ENCODE peak calls at places on chromosomes 12 and 14, in four cellular contexts. D is K562, P is HepG2, B is H1. Q is an unnamed sample.

GRCh38 chr14:100749967-100750597 is 23.4 kb downstream of the DLK1 start:
- DNase-seq in D (no peak), P (peak; percentile 88), B (no peak), Q (no peak)

GRCh38 chr12:95740751-95741150 is 49.8 kb downstream of the NTN4 start:
- DNase-seq in D (no peak), P (no peak), B (no peak), Q (no peak)

GRCh38 chr14:64442300-64442988 is 22.9 kb upstream of the AKAP5 start:
- DNase-seq in D (no peak), P (no peak), B (no peak), Q (no peak)

GRCh38 chr14:58815046-58815701 is 177.4 kb downstream of the DACT1 start:
- DNase-seq in D (no peak), P (no peak), B (no peak), Q (no peak)

GRCh38 chr12:52871291-52871961 is 22.6 kb upstream of the KRT78 start:
- DNase-seq in D (no peak), P (no peak), B (no peak), Q (no peak)

GRCh38 chr12:5546616-5547015 is 114.7 kb downstream of the NTF3 start:
- DNase-seq in D (no peak), P (no peak), B (no peak), Q (no peak)

GRCh38 chr14:91038439-91038838 is 22.0 kb downstream of the RPS6KA5 start:
- DNase-seq in D (no peak), P (no peak), B (no peak), Q (no peak)

GRCh38 chr12:117919479-117919878 is 49.3 kb downstream of the KSR2 start:
- DNase-seq in D (no peak), P (no peak), B (no peak), Q (no peak)

GRCh38 chr12:32828552-32828951 is 68.0 kb downstream of the PKP2 start:
- DNase-seq in D (no peak), P (no peak), B (no peak), Q (no peak)

GRCh38 chr14:51498411-51499227 is 153.1 kb upstream of the FRMD6 start:
- DNase-seq in D (no peak), P (no peak), B (no peak), Q (no peak)

GRCh38 chr14:34824826-34825225 is 50.3 kb downstream of the BAZ1A start:
- DNase-seq in D (no peak), P (no peak), B (no peak), Q (no peak)

GRCh38 chr14:64757601-64758000 is 53.4 kb downstream of the PLEKHG3 start:
- DNase-seq in D (no peak), P (no peak), B (no peak), Q (no peak)

GRCh38 chr12:68871899-68872298 is 61.1 kb downstream of the CPM start:
- DNase-seq in D (no peak), P (peak; percentile 23), B (no peak), Q (peak; percentile 19)

GRCh38 chr12:4719821-4720636 is at the start of gene GALNT8:
- DNase-seq in D (no peak), P (no peak), B (peak; percentile 55), Q (no peak)

GRCh38 chr12:104462931-104463339 is 6.2 kb downstream of the CHST11 start:
- DNase-seq in D (no peak), P (no peak), B (no peak), Q (no peak)

DNA sequence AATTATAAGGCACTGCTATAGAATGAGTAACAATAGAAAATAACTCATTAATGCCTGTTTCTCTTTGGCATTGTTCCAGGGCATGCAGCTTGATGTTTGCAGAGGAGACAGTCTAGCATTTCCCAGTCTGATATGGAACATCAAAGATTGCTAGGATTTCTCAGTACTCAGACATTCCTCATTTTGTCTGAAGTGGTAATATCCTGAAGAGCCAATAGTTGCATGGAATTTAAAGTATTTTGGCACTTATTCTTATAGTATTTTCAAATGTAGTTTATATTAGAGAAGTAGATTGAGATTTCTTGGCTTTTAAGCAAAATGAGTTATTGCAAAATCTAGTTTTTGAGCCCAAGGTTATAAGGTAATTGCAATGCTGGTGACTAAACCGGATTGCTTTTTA is 337.4 kb upstream of the E2F7 start:
- DNase-seq in D (no peak), P (no peak), B (no peak), Q (no peak)
- TF ChIP-seq SIN3A in D (no peak), P (no peak), B (no peak), Q (no peak)

GRCh38 chr12:108694812-108695278 is 36.5 kb downstream of the CORO1C start:
- DNase-seq in D (no peak), P (no peak), B (no peak), Q (no peak)

GRCh38 chr12:108696996-108697290 is 34.4 kb downstream of the CORO1C start:
- DNase-seq in D (no peak), P (no peak), B (no peak), Q (no peak)

GRCh38 chr12:108697905-108698304 is 33.4 kb downstream of the CORO1C start:
- DNase-seq in D (no peak), P (no peak), B (no peak), Q (no peak)

GRCh38 chr12:108693781-108694180 is 37.5 kb downstream of the CORO1C start:
- DNase-seq in D (no peak), P (no peak), B (no peak), Q (no peak)

GRCh38 chr12:108696111-108696995 is 35.0 kb downstream of the CORO1C start:
- DNase-seq in D (peak; percentile 62), P (no peak), B (no peak), Q (no peak)
- TF ChIP-seq FOSL1 in D (no peak), P (no peak), B (no peak), Q (no peak)

DNA sequence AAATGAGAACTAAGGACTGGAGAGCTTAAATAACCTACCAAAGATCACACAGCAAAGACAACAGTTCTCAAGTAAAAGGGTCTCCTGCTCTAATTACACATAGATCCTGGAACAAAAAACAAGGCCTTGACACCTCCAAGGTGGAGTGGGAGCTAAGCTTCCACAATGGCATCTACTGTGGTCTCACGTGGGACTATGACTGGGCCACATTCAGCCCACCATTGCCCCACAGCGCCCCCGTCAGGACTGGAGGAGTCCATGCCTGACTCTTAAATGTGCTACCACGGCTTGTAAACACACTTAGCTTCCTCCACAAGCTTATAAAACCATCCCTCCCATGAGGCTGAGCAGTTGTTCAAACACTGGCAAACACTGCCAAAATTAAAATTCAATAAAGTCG is 88.5 kb downstream of the GCH1 start:
- DNase-seq in D (peak; percentile 43), P (no peak), B (peak; percentile 83), Q (no peak)
- TF ChIP-seq SIN3A in D (no peak), P (no peak), B (no peak), Q (no peak)

DNA sequence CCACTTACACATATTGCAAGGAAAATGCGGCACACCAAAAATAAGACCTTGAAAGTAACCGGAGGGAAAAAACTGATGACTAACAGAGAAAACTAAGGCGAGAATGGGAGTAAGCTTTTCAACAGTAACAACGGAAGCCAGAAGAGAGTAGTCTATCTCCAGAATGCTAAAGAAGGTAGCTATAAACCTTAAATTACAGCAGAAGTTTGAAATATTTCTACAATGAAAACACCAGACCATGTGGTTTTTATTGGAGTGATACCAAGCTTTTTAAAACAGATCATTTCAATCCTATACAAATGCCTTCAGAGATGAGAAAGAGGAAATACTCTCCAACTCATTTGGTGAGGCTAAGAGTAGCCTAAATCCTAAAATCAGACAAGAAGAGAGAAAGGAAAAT is 209.5 kb downstream of the ANO6 start:
- DNase-seq in D (no peak), P (no peak), B (no peak), Q (no peak)
- TF ChIP-seq FOSL1 in D (no peak), P (no peak), B (no peak), Q (no peak)

GRCh38 chr14:71246539-71246938 is 339.3 kb downstream of the PCNX1 start:
- DNase-seq in D (no peak), P (no peak), B (no peak), Q (no peak)

GRCh38 chr14:71245659-71246361 is 338.6 kb downstream of the PCNX1 start:
- DNase-seq in D (no peak), P (no peak), B (no peak), Q (no peak)

GRCh38 chr14:71248204-71248603 is 340.9 kb downstream of the PCNX1 start:
- DNase-seq in D (no peak), P (no peak), B (no peak), Q (no peak)

GRCh38 chr14:71244341-71244740 is 337.1 kb downstream of the PCNX1 start:
- DNase-seq in D (no peak), P (no peak), B (no peak), Q (no peak)

GRCh38 chr14:71247106-71247505 is 339.8 kb downstream of the PCNX1 start:
- DNase-seq in D (no peak), P (no peak), B (no peak), Q (no peak)
- TF ChIP-seq SIN3A in D (no peak), P (no peak), B (no peak), Q (no peak)

GRCh38 chr12:25459541-25459951 is 93.5 kb downstream of the LMNTD1 start:
- DNase-seq in D (no peak), P (no peak), B (no peak), Q (no peak)
- TF ChIP-seq FOSL1 in D (no peak), P (no peak), B (no peak), Q (no peak)

DNA sequence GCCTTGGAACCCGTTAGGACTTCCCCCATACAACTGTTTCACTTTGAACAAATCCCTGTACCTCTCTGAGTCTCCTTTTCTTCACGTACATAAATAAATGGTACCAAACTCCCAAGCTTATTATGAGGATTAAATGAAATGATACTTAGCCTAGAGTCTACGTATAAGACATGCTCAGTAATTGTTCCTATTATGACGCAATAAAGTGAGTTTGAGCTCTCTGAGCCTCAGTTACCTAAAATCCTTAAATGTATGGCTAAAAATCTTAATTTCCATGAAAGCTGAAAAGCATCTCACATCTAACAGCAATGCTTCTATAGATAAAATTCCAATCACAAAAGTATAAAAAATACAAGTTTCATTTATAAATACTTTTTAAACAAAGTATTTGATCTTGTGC is 117.9 kb upstream of the TMEM233 start:
- DNase-seq in D (no peak), P (no peak), B (no peak), Q (no peak)
- TF ChIP-seq SIN3A in D (no peak), P (no peak), B (no peak), Q (no peak)